ENCODE peak calls at places on chromosomes 11 and 22, in five cellular contexts. R, U, J, A and V are unnamed samples.

GRCh38 chr11:62144641-62145255 is 20.9 kb downstream of the INCENP start:
- DNase-seq in R (peak; percentile 47), U (no peak), J (no peak), A (no peak), V (no peak)

GRCh38 chr11:65742353-65742752 is 21.8 kb upstream of the RNASEH2C start:
- DNase-seq in J (no peak), A (no peak), R (no peak), U (no peak), V (no peak)

GRCh38 chr22:39904864-39905263 is 4.0 kb downstream of the GRAP2 start:
- DNase-seq in U (no peak), J (no peak), A (no peak), R (no peak), V (no peak)

GRCh38 chr11:33387586-33387985 is 130.4 kb downstream of the HIPK3 start:
- DNase-seq in R (no peak), J (no peak), A (no peak), U (no peak), V (no peak)

GRCh38 chr11:128095459-128096096 is 491.8 kb downstream of the ETS1 start:
- DNase-seq in U (no peak), A (no peak), J (peak; percentile 2), R (no peak), V (peak; percentile 69)

GRCh38 chr11:122882809-122883681 is 486 bp downstream of the JHY start:
- DNase-seq in U (peak; percentile 31), R (peak; percentile 80), J (peak; percentile 68), A (peak; percentile 68), V (peak; percentile 24)

GRCh38 chr11:34423300-34423699 is 15.4 kb upstream of the CAT start:
- DNase-seq in A (no peak), R (no peak), U (no peak), J (no peak), V (no peak)

GRCh38 chr11:14981507-14981906 is 9.4 kb upstream of the CALCA start:
- DNase-seq in U (no peak), J (no peak), A (no peak), R (no peak), V (no peak)

GRCh38 chr11:107040447-107041444 is 22.5 kb upstream of the GUCY1A2 start:
- DNase-seq in U (no peak), A (no peak), J (no peak), R (no peak), V (peak; percentile 27)

GRCh38 chr11:34173050-34173449 is 67.6 kb downstream of the NAT10 start:
- DNase-seq in R (no peak), A (no peak), J (no peak), U (no peak), V (no peak)

GRCh38 chr11:126704144-126704543 is 296.4 kb downstream of the KIRREL3 start:
- DNase-seq in R (no peak), U (no peak), A (no peak), J (no peak), V (no peak)

GRCh38 chr22:48944756-48945620 is 882.7 kb downstream of the BRD1 start:
- DNase-seq in R (peak; percentile 52), U (no peak), A (peak; percentile 11), J (no peak), V (no peak)

GRCh38 chr11:63274776-63275175 is 31.4 kb upstream of the SLC22A25 start:
- DNase-seq in U (no peak), A (no peak), R (no peak), J (peak; percentile 6), V (no peak)

GRCh38 chr11:33258631-33259184 is 1.5 kb downstream of the HIPK3 start:
- DNase-seq in U (peak; percentile 58), J (no peak), A (no peak), R (no peak), V (peak; percentile 82)

GRCh38 chr22:42343551-42344081 is 73.2 kb upstream of the TCF20 start:
- DNase-seq in U (no peak), J (no peak), A (no peak), R (no peak), V (no peak)

GRCh38 chr22:30225220-30225922 is 21.2 kb downstream of the LIF start:
- DNase-seq in U (no peak), R (no peak), A (no peak), J (no peak), V (peak; percentile 55)

GRCh38 chr22:30222321-30222720 is 24.2 kb downstream of the LIF start:
- DNase-seq in U (no peak), R (no peak), A (no peak), J (no peak), V (no peak)

GRCh38 chr22:30224161-30224857 is 22.2 kb downstream of the LIF start:
- DNase-seq in U (no peak), A (no peak), J (peak; percentile 89), R (no peak), V (no peak)

GRCh38 chr22:30221121-30221992 is 25.2 kb downstream of the LIF start:
- DNase-seq in U (no peak), A (no peak), J (no peak), R (no peak), V (no peak)

DNA sequence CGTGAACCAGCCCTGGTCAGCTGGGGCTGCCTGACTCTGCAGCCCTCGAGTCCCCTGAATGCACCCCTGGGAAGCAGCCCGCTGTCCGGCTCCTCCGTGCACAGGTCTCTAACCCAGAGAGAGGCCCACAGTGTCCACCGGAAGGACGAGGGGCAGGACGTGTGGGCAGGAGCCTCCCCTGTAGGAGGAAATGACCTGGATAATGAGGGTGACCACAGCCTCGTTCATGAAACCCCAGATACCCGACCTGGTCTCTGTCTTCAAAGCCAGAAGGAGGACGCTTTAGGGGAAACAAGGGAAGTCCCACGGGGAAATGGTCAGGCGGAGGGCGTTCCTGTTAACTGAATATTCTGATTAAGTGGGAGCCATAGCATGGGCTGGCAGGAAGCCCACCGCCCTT is 23.3 kb downstream of the LIF start:
- DNase-seq in U (no peak), J (no peak), R (no peak), A (no peak), V (no peak)
- H3K27ac ChIP-seq in U (no peak overlapping the region), J (peak overlapping the region; percentile 92), R (no peak overlapping the region), A (no peak overlapping the region), V (no peak overlapping the region)

DNA sequence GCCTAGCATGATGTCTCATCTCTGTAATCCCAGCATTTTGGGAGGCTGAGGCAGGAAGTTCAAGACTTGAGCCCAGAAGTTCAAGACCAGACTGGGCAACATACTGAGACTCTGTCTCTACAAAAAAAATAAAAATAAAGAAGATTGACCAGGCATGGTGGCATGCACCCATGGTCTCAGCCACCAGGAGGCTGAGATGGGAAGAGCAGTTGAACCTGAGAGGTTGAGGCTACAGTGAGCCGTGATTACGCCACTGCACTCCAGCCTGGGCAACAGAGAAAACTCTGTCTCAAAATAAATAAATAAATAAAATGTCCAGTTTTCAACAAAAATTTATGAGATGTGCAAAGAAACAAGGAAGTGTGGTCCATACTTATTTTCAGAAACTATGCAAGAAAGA is 28.3 kb downstream of the EFCAB6 start:
- DNase-seq in A (no peak), J (peak; percentile 7), R (no peak), U (no peak), V (no peak)
- TF ChIP-seq CTCF in A (no peak), J (no peak), R (no peak), U (no peak), V (peak; percentile 20)

GRCh38 chr22:20106849-20107237 is 9.1 kb upstream of the RANBP1 start:
- DNase-seq in U (no peak), J (no peak), A (no peak), R (no peak), V (no peak)
- H3K27me3 ChIP-seq in U (no peaks in the 10 kb centered on the region), J (no peaks in the 10 kb centered on the region), A (no peaks in the 10 kb centered on the region), R (no peaks in the 10 kb centered on the region), V (no peaks in the 10 kb centered on the region)

GRCh38 chr11:73077454-73077853 is 64.7 kb downstream of the FCHSD2 start:
- DNase-seq in U (no peak), R (no peak), A (no peak), J (no peak), V (no peak)

GRCh38 chr11:73078631-73079030 is 63.5 kb downstream of the FCHSD2 start:
- DNase-seq in J (no peak), R (no peak), U (peak; percentile 77), A (no peak), V (no peak)

GRCh38 chr11:73070653-73071052 is 71.5 kb downstream of the FCHSD2 start:
- DNase-seq in R (no peak), A (no peak), J (no peak), U (no peak), V (no peak)

GRCh38 chr11:73072935-73073481 is 69.1 kb downstream of the FCHSD2 start:
- DNase-seq in J (no peak), R (no peak), U (no peak), A (no peak), V (no peak)
- H3K27ac ChIP-seq in J (no peak overlapping the region), R (peak overlapping the region; percentile 56), U (no peak overlapping the region), A (peak overlapping the region; percentile 56), V (no peak overlapping the region)